ENCODE peak calls at places on chromosomes 11 and 22, in nine cellular contexts. J is stimulated activated CD4-positive, alpha-beta T cell treated with anti-CD3 and anti-CD28 coated beads, Interleukin-12 subunit alpha, Interleukin-12 subunit beta, amount 100 ng/mL, for 4 hours; X is A549; I is H7; M is sigmoid colon; S is AG08395; T is NCI-H1092; G is activated CD8-positive, alpha-beta memory T cell treated with anti-CD3 and anti-CD28 coated beads, Interleukin-2, amount 50 U/mL, for 4 hours; N is GDM1. E is an unnamed sample.

GRCh38 chr11:59141673-59142460 is 789 bp upstream of the FAM111A start:
- DNase-seq in J (no peak), X (no peak), I (no peak), M (no peak), S (peak), T (no peak), G (no peak), N (no peak), E (no peak)

GRCh38 chr11:117597083-117597482 is 199.9 kb downstream of the DSCAML1 start:
- DNase-seq in J (peak), X (peak), I (peak), M (peak), S (peak), T (no peak), G (no peak), N (peak), E (no peak)

GRCh38 chr11:13335319-13335718 is 57.7 kb downstream of the BMAL1 start:
- DNase-seq in J (peak), X (peak), I (peak), M (peak), S (peak), T (peak), G (peak), N (peak), E (peak)

GRCh38 chr22:35838849-35839646 is 121.4 kb downstream of the APOL5 start:
- DNase-seq in J (no peak), X (peak), I (no peak), M (peak), S (peak), T (peak), G (no peak), N (no peak), E (no peak)

GRCh38 chr22:24513706-24514240 is 18.6 kb downstream of the UPB1 start:
- DNase-seq in J (no peak), X (no peak), I (no peak), M (no peak), S (no peak), T (no peak), G (no peak), N (no peak), E (no peak)

GRCh38 chr11:6736495-6737121 is 35.2 kb downstream of the OR2AG2 start:
- DNase-seq in J (no peak), X (no peak), I (no peak), M (no peak), S (no peak), T (no peak), G (no peak), N (peak), E (no peak)

GRCh38 chr22:42313804-42314581 is 43.5 kb upstream of the TCF20 start:
- DNase-seq in J (peak), X (peak), I (peak), M (peak), S (no peak), T (peak), G (no peak), N (peak), E (peak)

GRCh38 chr11:47524200-47524874 is 28.6 kb downstream of the CELF1 start:
- DNase-seq in J (no peak), X (no peak), I (peak), M (peak), S (peak), T (peak), G (no peak), N (no peak), E (no peak)

GRCh38 chr22:18909556-18909955 is 3.4 kb downstream of the DGCR6 start:
- DNase-seq in J (no peak), X (no peak), I (no peak), M (peak), S (no peak), T (no peak), G (no peak), N (no peak), E (no peak)

GRCh38 chr11:3177931-3178330 is 12.8 kb upstream of the OSBPL5 start:
- DNase-seq in J (no peak), X (no peak), I (no peak), M (no peak), S (no peak), T (no peak), G (no peak), N (no peak), E (no peak)

GRCh38 chr11:113160652-113161051 is 153.7 kb upstream of the TTC12 start:
- DNase-seq in J (no peak), X (no peak), I (no peak), M (no peak), S (no peak), T (peak), G (no peak), N (no peak), E (no peak)

GRCh38 chr11:76190376-76190775 is 15.9 kb downstream of the WNT11 start:
- DNase-seq in J (no peak), X (no peak), I (no peak), M (no peak), S (no peak), T (no peak), G (no peak), N (no peak), E (no peak)

E was measured in Peyer's patch.